ENCODE peak calls at places on chromosome 11, in four cellular contexts. V is mucosa of descending colon, W is WERI-Rb-1, Y is fibroblast of the aortic adventitia. S is an unnamed sample.

GRCh38 chr11:64566915-64567882 is 23.8 kb upstream of the SLC22A12 start:
- DNase-seq in V (no peak), W (no peak), Y (no peak), S (no peak)

GRCh38 chr11:117901601-117902000 is 25.1 kb upstream of the FXYD6 start:
- DNase-seq in V (no peak), W (no peak), Y (no peak), S (no peak)

GRCh38 chr11:122186439-122187080 is 70.5 kb upstream of the BLID start:
- DNase-seq in V (no peak), W (no peak), Y (peak), S (peak)

GRCh38 chr11:60951909-60952741 is at the start of gene SLC15A3:
- DNase-seq in V (peak), W (no peak), Y (peak), S (peak)

GRCh38 chr11:113876074-113876797 is 864 bp upstream of the USP28 start:
- DNase-seq in V (peak), W (peak), Y (no peak), S (no peak)

GRCh38 chr11:117197516-117198456 is 1.4 kb upstream of the TAGLN start:
- DNase-seq in V (peak), W (peak), Y (no peak), S (peak)

GRCh38 chr11:61295596-61295926 is 445 bp upstream of the VWCE start:
- DNase-seq in V (no peak), W (no peak), Y (no peak), S (no peak)

GRCh38 chr11:77189588-77190210 is 61.7 kb downstream of the MYO7A start:
- DNase-seq in V (no peak), W (no peak), Y (no peak), S (no peak)

GRCh38 chr11:107598225-107599139 is 7.5 kb downstream of the ELMOD1 start:
- DNase-seq in V (no peak), W (peak), Y (no peak), S (peak)

GRCh38 chr11:71135112-71135511 is 117.3 kb downstream of the SHANK2 start:
- DNase-seq in V (no peak), W (no peak), Y (no peak), S (no peak)

GRCh38 chr11:765025-765801 is 12.1 kb downstream of the GATD1 start:
- DNase-seq in V (peak), W (peak), Y (peak), S (peak)

GRCh38 chr11:130635937-130636336 is 187.5 kb downstream of the ADAMTS15 start:
- DNase-seq in V (no peak), W (no peak), Y (no peak), S (peak)

GRCh38 chr11:72676874-72677341 is 2.7 kb upstream of the PDE2A start:
- DNase-seq in V (peak), W (no peak), Y (peak), S (peak)

DNA sequence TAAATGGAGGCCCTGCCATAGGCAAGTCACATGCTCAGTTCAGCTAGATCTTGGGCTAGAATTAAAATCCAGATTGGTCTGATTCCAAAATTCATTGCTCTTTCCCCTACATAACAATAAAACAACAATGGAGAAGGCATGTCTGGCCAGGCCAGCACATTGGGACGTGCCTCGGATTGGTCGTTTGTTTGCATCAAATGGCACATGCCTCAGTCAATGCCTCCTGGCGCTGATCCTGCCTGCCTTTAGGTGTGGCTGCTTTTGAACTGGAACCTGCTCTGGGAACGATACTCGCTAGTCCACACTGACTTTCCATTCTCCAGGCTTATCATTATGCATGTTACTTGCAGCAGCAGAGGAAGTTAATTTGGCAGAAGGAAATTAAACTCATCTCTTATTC is 322.1 kb downstream of the NELL1 start:
- DNase-seq in V (no peak), W (no peak), Y (no peak), S (no peak)
- TF ChIP-seq CTCF in V (no peak), W (no peak), Y (no peak), S (no peak)

DNA sequence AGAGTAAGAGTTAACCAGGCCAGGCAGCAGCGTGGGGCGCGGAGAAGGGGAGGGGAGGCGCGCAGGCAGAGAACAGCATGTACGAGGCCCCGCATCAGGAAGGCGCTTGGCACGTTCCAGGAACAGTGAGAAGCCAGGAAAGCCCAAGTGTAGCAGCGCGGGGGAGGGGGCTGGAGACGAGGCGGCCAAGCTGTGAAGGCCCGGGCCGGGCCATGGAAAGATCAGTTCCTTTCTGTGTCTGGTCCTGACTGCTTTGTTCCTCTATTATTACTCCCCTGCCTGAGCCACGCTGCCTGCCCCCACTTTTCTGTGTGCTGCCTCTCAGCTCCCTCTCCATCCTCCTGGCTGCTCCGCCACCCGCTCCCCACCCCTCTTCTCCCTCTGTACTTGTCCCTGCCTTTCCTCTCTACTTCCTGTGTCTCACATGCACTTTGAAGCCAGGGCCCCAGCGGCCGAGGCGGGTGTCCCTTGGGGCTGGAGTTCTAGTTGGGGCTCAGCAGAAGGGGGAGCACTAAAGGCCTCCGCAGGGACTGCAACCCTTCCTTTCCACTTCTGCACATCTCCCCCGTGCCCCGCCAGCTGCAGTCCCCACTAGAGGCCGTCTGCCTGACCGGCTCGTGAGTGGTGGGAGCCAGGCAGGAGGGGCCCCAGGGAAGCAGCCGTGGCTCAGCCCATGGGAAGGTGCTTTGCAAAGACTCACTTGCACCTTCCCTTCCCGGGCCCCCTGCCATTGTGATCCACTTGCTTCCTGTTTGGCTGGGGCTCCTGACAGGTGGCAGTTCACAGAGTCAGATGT is 63.7 kb downstream of the PRDM11 start:
- DNase-seq in V (peak), W (peak), Y (peak), S (peak)
- TF ChIP-seq CTCF in V (no peak), W (no peak), Y (no peak), S (peak)

GRCh38 chr11:95229199-95230053 is 1.6 kb downstream of the SESN3 start:
- DNase-seq in V (peak), W (peak), Y (peak), S (peak)
- TF ChIP-seq CTCF in V (no peak), W (no peak), Y (no peak), S (no peak)

GRCh38 chr11:36379653-36380052 is 83.6 kb downstream of the PRR5L start:
- DNase-seq in V (no peak), W (no peak), Y (no peak), S (no peak)

GRCh38 chr11:36376888-36377758 is 81.0 kb downstream of the PRR5L start:
- DNase-seq in V (peak), W (peak), Y (peak), S (peak)

GRCh38 chr11:36375348-36376314 is 79.5 kb downstream of the PRR5L start:
- DNase-seq in V (peak), W (no peak), Y (no peak), S (peak)

GRCh38 chr11:36376315-36376887 is 80.3 kb downstream of the PRR5L start:
- DNase-seq in V (peak), W (no peak), Y (peak), S (peak)

GRCh38 chr11:36377759-36378553 is 81.9 kb downstream of the PRR5L start:
- DNase-seq in V (peak), W (no peak), Y (no peak), S (peak)
- TF ChIP-seq CTCF in V (no peak), W (no peak), Y (no peak), S (no peak)

DNA sequence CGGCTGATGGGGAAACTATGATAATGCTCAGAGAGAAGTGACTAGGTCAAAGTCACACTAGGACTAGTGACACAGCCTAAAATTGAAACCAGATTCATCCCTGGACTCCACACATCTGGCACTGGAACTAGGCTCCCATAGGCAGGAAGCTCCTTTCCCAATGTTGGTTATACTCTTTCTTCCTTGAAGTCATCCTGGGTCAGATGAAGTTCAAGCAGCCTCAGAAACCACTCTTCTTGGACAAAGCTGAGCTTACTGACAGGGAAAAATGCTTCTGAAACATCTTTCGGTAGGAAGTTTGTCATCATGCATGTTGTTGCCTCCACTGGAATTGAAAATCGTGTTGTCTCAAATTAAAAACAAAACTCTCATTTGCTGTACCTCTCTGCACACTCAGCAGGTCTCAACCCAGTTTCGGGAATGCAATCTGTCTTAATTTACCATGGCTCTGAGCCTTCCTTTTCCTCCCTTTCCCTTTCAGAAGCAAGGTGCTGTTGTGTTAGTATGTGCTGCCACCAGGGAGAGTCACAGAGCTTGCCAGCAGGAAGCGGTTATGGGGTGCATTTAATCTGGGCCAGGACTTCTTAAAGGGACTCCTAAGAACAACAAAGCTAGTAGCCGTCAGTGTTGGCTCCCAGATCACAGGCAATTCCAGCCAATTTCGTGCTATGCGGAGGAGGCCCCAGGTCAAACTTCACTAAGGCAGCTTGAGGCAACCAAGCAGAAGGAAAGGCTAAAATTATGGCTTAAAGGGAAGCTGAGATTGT is 384.8 kb downstream of the TENM4 start:
- DNase-seq in V (no peak), W (no peak), Y (peak), S (peak)
- TF ChIP-seq CTCF in V (no peak), W (no peak), Y (peak), S (peak)

DNA sequence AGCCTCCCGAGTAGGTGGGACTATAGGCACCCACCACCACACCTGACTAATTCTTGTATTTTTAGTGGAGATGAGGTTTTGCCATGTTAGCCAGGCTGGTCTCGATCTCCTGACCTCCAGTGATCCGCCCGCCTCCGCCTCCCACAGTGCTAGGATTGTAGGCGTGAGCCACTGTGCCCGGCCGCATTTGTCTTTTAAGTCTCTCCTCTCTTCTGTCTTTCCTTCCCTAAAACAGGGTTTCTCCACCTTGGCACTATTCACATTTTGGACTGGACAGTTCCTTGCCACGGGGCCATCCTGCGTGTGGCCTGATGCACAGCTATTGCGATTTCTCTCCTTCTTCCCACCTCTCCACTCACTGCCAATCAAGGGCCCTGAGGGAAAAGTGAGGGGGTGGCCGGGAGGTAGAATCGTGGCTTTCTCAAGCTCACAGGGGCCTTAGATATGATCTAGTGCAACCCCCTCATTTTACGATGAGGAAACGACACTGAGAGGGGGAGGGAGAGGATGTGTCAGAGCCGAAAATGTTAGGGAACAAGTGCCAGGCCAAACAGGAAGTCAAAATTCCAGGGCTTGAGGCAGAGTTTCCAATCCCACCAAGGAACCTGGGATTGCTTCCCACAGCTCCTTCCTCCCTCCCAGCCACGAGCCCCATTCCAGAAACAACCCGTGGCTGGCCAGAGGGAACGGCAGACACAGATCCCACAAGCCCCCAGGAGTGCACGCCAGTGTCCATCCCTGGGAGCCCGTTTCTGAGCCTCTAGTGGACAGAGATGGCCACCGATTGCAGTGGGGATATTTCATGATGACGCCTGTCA is 21.2 kb downstream of the SCGB1A1 start:
- DNase-seq in V (peak), W (no peak), Y (peak), S (no peak)
- TF ChIP-seq CTCF in V (no peak), W (no peak), Y (peak), S (peak)

DNA sequence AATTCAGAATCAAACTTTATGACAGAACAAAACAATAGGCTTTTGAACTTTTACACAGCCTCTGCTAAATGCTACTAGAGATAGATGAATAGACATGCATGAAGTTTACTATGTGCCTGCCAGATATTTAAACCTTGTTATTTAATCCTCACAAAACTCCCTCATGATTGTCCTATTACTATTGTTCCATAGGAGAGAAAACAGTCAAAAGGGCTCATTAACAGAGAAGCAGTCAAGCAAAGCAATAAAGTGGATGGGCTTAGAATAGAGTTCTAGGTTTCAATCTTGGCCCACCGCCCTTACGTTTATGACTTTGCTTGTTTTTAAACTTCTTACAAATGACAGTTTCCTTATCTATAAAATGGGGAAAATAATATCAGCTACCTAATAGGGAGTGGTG is 12.9 kb downstream of the CWC15 start:
- DNase-seq in V (no peak), W (no peak), Y (no peak), S (no peak)
- TF ChIP-seq CTCF in V (no peak), W (no peak), Y (no peak), S (no peak)

GRCh38 chr11:112343368-112344039 is 82.8 kb upstream of the PLET1 start:
- DNase-seq in V (peak), W (no peak), Y (peak), S (peak)

GRCh38 chr11:112345166-112345565 is 84.5 kb upstream of the PLET1 start:
- DNase-seq in V (no peak), W (no peak), Y (no peak), S (no peak)

GRCh38 chr11:112344040-112344413 is 83.4 kb upstream of the PLET1 start:
- DNase-seq in V (no peak), W (no peak), Y (no peak), S (no peak)

GRCh38 chr11:112346586-112346985 is 85.9 kb upstream of the PLET1 start:
- DNase-seq in V (no peak), W (no peak), Y (no peak), S (no peak)

DNA sequence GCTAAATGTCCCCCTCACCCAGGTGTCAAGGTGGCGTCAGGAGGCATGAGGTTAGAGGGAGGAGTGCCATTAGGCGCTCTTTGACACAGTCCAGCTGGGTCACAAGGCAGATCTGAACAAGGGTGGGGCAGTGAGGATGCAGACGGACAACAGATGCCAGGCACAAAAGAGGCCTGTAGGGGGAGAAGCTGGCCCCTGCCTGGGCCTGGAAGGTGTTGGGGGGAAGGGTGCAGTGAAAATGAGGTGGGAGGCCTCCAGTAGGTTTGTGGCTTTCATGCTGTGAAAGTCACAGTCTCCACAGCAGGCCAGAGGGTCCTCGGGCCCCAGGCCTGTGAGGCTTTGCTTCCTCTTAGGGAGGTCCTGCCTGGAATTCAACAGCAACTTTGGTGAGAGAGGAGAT is 85.0 kb upstream of the PLET1 start:
- DNase-seq in V (peak), W (peak), Y (no peak), S (no peak)
- TF ChIP-seq CTCF in V (no peak), W (peak), Y (no peak), S (peak)

GRCh38 chr11:57356179-57356757 is 18.1 kb downstream of the P2RX3 start:
- DNase-seq in V (no peak), W (no peak), Y (no peak), S (no peak)
- TF ChIP-seq CTCF in V (no peak), W (no peak), Y (no peak), S (no peak)

DNA sequence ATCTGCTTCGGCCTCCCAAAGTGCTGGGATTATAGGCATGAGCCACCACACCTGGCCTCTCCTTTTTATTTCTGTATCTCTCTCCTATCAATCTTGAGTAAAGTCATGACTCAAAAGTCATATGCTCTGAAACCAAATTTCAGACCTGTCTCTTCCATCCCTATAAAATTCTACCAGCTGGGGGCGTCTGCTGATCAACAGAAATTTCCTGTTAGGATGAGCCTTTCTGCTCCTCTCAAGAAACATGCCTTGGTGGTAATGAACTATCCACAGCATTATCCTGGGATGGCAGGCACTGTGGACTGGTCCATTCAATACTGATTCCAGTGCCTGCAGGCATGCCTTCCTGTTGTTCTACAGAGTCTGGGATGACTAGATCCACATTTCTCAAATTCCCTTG is 472.6 kb downstream of the NELL1 start:
- DNase-seq in V (peak), W (peak), Y (no peak), S (no peak)
- TF ChIP-seq CTCF in V (no peak), W (peak), Y (no peak), S (no peak)

S was measured in choroid plexus epithelial cell.